ENCODE peak calls at places on chromosomes 5 and 9, in ten cellular contexts. One of them, this sample, is unnamed.

GRCh38 chr5:39539470-39539869 is 114.7 kb upstream of the DAB2 start:
- DNase-seq in posterior vena cava: no peak
- DNase-seq in GDM1: no peak
- DNase-seq in GM12892: no peak
- DNase-seq in SIG-M5: no peak
- DNase-seq in GM20000: no peak
- DNase-seq in stimulated activated CD4-positive, alpha-beta T cell treated with anti-CD3 and anti-CD28 coated beads, Interleukin-15, amount 100 ng/mL, for 24 hours: no peak
- DNase-seq in WTC11: no peak
- DNase-seq in CD8-positive, alpha-beta memory T cell: no peak
- DNase-seq in SK-N-SH: no peak
- DNase-seq in this sample: no peak

GRCh38 chr5:19266791-19267190 is 721.2 kb downstream of the CDH18 start:
- DNase-seq in posterior vena cava: no peak
- DNase-seq in GDM1: no peak
- DNase-seq in GM12892: no peak
- DNase-seq in SIG-M5: no peak
- DNase-seq in GM20000: no peak
- DNase-seq in stimulated activated CD4-positive, alpha-beta T cell treated with anti-CD3 and anti-CD28 coated beads, Interleukin-15, amount 100 ng/mL, for 24 hours: no peak
- DNase-seq in WTC11: no peak
- DNase-seq in CD8-positive, alpha-beta memory T cell: no peak
- DNase-seq in SK-N-SH: no peak
- DNase-seq in this sample: no peak

GRCh38 chr5:115333164-115333563 is 36.7 kb upstream of the CCDC112 start:
- DNase-seq in posterior vena cava: no peak
- DNase-seq in GDM1: no peak
- DNase-seq in GM12892: no peak
- DNase-seq in SIG-M5: peak
- DNase-seq in GM20000: no peak
- DNase-seq in stimulated activated CD4-positive, alpha-beta T cell treated with anti-CD3 and anti-CD28 coated beads, Interleukin-15, amount 100 ng/mL, for 24 hours: peak
- DNase-seq in WTC11: no peak
- DNase-seq in CD8-positive, alpha-beta memory T cell: no peak
- DNase-seq in SK-N-SH: no peak
- DNase-seq in this sample: no peak

GRCh38 chr5:76724871-76725270 is 8.9 kb downstream of the F2R start:
- DNase-seq in posterior vena cava: no peak
- DNase-seq in GDM1: no peak
- DNase-seq in GM12892: no peak
- DNase-seq in SIG-M5: no peak
- DNase-seq in GM20000: no peak
- DNase-seq in stimulated activated CD4-positive, alpha-beta T cell treated with anti-CD3 and anti-CD28 coated beads, Interleukin-15, amount 100 ng/mL, for 24 hours: no peak
- DNase-seq in WTC11: no peak
- DNase-seq in CD8-positive, alpha-beta memory T cell: no peak
- DNase-seq in SK-N-SH: no peak
- DNase-seq in this sample: no peak

GRCh38 chr5:145976431-145977155 is 40.2 kb downstream of the SH3RF2 start:
- DNase-seq in posterior vena cava: no peak
- DNase-seq in GDM1: no peak
- DNase-seq in GM12892: no peak
- DNase-seq in SIG-M5: no peak
- DNase-seq in GM20000: no peak
- DNase-seq in stimulated activated CD4-positive, alpha-beta T cell treated with anti-CD3 and anti-CD28 coated beads, Interleukin-15, amount 100 ng/mL, for 24 hours: no peak
- DNase-seq in WTC11: no peak
- DNase-seq in CD8-positive, alpha-beta memory T cell: no peak
- DNase-seq in SK-N-SH: no peak
- DNase-seq in this sample: no peak

GRCh38 chr5:8068078-8068477 is 199.1 kb downstream of the MTRR start:
- DNase-seq in posterior vena cava: no peak
- DNase-seq in GDM1: no peak
- DNase-seq in GM12892: no peak
- DNase-seq in SIG-M5: no peak
- DNase-seq in GM20000: no peak
- DNase-seq in stimulated activated CD4-positive, alpha-beta T cell treated with anti-CD3 and anti-CD28 coated beads, Interleukin-15, amount 100 ng/mL, for 24 hours: no peak
- DNase-seq in WTC11: no peak
- DNase-seq in CD8-positive, alpha-beta memory T cell: no peak
- DNase-seq in SK-N-SH: no peak
- DNase-seq in this sample: no peak

GRCh38 chr9:71820516-71820915 is 52.2 kb upstream of the CEMIP2 start:
- DNase-seq in posterior vena cava: no peak
- DNase-seq in GDM1: no peak
- DNase-seq in GM12892: no peak
- DNase-seq in SIG-M5: no peak
- DNase-seq in GM20000: no peak
- DNase-seq in stimulated activated CD4-positive, alpha-beta T cell treated with anti-CD3 and anti-CD28 coated beads, Interleukin-15, amount 100 ng/mL, for 24 hours: no peak
- DNase-seq in WTC11: no peak
- DNase-seq in CD8-positive, alpha-beta memory T cell: no peak
- DNase-seq in SK-N-SH: no peak
- DNase-seq in this sample: no peak

GRCh38 chr5:132877938-132878337 is 4.5 kb downstream of the LEAP2 start:
- DNase-seq in posterior vena cava: no peak
- DNase-seq in GDM1: no peak
- DNase-seq in GM12892: no peak
- DNase-seq in SIG-M5: no peak
- DNase-seq in GM20000: no peak
- DNase-seq in stimulated activated CD4-positive, alpha-beta T cell treated with anti-CD3 and anti-CD28 coated beads, Interleukin-15, amount 100 ng/mL, for 24 hours: no peak
- DNase-seq in WTC11: no peak
- DNase-seq in CD8-positive, alpha-beta memory T cell: no peak
- DNase-seq in SK-N-SH: no peak
- DNase-seq in this sample: no peak

GRCh38 chr9:33187519-33188218 is 20.5 kb upstream of the B4GALT1 start:
- DNase-seq in posterior vena cava: no peak
- DNase-seq in GDM1: no peak
- DNase-seq in GM12892: no peak
- DNase-seq in SIG-M5: no peak
- DNase-seq in GM20000: no peak
- DNase-seq in stimulated activated CD4-positive, alpha-beta T cell treated with anti-CD3 and anti-CD28 coated beads, Interleukin-15, amount 100 ng/mL, for 24 hours: no peak
- DNase-seq in WTC11: no peak
- DNase-seq in CD8-positive, alpha-beta memory T cell: no peak
- DNase-seq in SK-N-SH: no peak
- DNase-seq in this sample: peak

GRCh38 chr5:30324083-30324482 is 869.4 kb upstream of the CDH6 start:
- DNase-seq in posterior vena cava: no peak
- DNase-seq in GDM1: no peak
- DNase-seq in GM12892: no peak
- DNase-seq in SIG-M5: no peak
- DNase-seq in GM20000: no peak
- DNase-seq in stimulated activated CD4-positive, alpha-beta T cell treated with anti-CD3 and anti-CD28 coated beads, Interleukin-15, amount 100 ng/mL, for 24 hours: no peak
- DNase-seq in WTC11: peak
- DNase-seq in CD8-positive, alpha-beta memory T cell: no peak
- DNase-seq in SK-N-SH: no peak
- DNase-seq in this sample: no peak